ENCODE peak calls at places on chromosomes 4 and X, in five cellular contexts. M is mammary epithelial cell, P is cardiac fibroblast, R is right lobe of liver, B is AG09309. K is an unnamed sample.

GRCh38 chrX:147069926-147070325 is 255.4 kb upstream of the CXorf51A start:
- DNase-seq in R (no peak), P (peak; percentile 36), M (no peak), B (no peak), K (no peak)

GRCh38 chrX:76428243-76429130 is 977 bp downstream of the MAGEE1 start:
- DNase-seq in P (no peak), B (no peak), R (peak; percentile 55), M (peak; percentile 1), K (no peak)

GRCh38 chr4:67522851-67523671 is 22.2 kb downstream of the CENPC start:
- DNase-seq in B (no peak), P (peak; percentile 63), R (no peak), M (no peak), K (peak; percentile 23)

GRCh38 chr4:16457944-16458343 is 231.7 kb upstream of the TAPT1 start:
- DNase-seq in B (no peak), M (no peak), R (no peak), P (peak; percentile 50), K (no peak)

GRCh38 chrX:17464196-17464595 is 89.2 kb downstream of the NHS start:
- DNase-seq in R (no peak), B (peak; percentile 18), P (peak; percentile 50), M (peak; percentile 77), K (peak; percentile 19)

GRCh38 chr4:47419296-47419695 is 44.2 kb downstream of the COMMD8 start:
- DNase-seq in R (no peak), P (no peak), M (no peak), B (no peak), K (no peak)

GRCh38 chr4:1072830-1073446 is 40.4 kb downstream of the RNF212 start:
- DNase-seq in P (peak; percentile 69), B (peak; percentile 11), M (peak; percentile 55), R (no peak), K (peak; percentile 59)

GRCh38 chr4:1458581-1458980 is 52.3 kb upstream of the NKX1-1 start:
- DNase-seq in R (no peak), P (no peak), B (no peak), M (no peak), K (no peak)

GRCh38 chr4:41095973-41096372 is 118.4 kb downstream of the APBB2 start:
- DNase-seq in M (peak; percentile 86), R (no peak), B (peak; percentile 20), P (peak; percentile 79), K (peak; percentile 62)

GRCh38 chr4:148017801-148018200 is 285.9 kb downstream of the ARHGAP10 start:
- DNase-seq in B (no peak), M (no peak), P (peak; percentile 57), R (no peak), K (no peak)

GRCh38 chr4:8117278-8117682 is 41.3 kb downstream of the ABLIM2 start:
- DNase-seq in B (no peak), P (peak; percentile 50), M (peak; percentile 6), R (peak; percentile 46), K (no peak)

GRCh38 chr4:24321151-24321550 is 263.2 kb downstream of the DHX15 start:
- DNase-seq in P (peak; percentile 55), M (no peak), B (peak; percentile 52), R (no peak), K (peak; percentile 81)

GRCh38 chrX:76971393-76972376 is 475.5 kb upstream of the FGF16 start:
- DNase-seq in P (no peak), R (no peak), B (no peak), M (no peak), K (no peak)

GRCh38 chrX:153969904-153970397 is 1.7 kb downstream of the HCFC1 start:
- DNase-seq in P (peak; percentile 32), R (peak; percentile 55), M (peak; percentile 20), B (no peak), K (peak; percentile 46)

GRCh38 chrX:21932277-21932996 is 8.1 kb upstream of the SMS start:
- DNase-seq in M (peak; percentile 89), P (peak; percentile 90), B (peak; percentile 80), R (no peak), K (peak; percentile 91)

GRCh38 chr4:95957054-95957453 is 117.2 kb downstream of the PDHA2 start:
- DNase-seq in R (no peak), M (peak; percentile 60), B (no peak), P (peak; percentile 86), K (no peak)

GRCh38 chr4:9947168-9948062 is 73.9 kb downstream of the SLC2A9 start:
- DNase-seq in M (no peak), B (no peak), P (no peak), R (no peak), K (no peak)

GRCh38 chrX:71282514-71283408 is 674 bp upstream of the NONO start:
- DNase-seq in B (no peak), M (peak; percentile 47), P (peak; percentile 68), R (no peak), K (no peak)

GRCh38 chr4:140980426-140981200 is 152.7 kb downstream of the RNF150 start:
- DNase-seq in P (no peak), R (no peak), M (no peak), B (no peak), K (no peak)

GRCh38 chr4:152328595-152328994 is 207.3 kb downstream of the FBXW7 start:
- DNase-seq in M (peak; percentile 88), B (peak; percentile 57), P (peak; percentile 21), R (no peak), K (no peak)

GRCh38 chr4:102094474-102094873 is 250.8 kb downstream of the SLC39A8 start:
- DNase-seq in M (no peak), P (no peak), B (no peak), R (no peak), K (no peak)

GRCh38 chr4:10656988-10657387 is 27.6 kb downstream of the CLNK start:
- DNase-seq in B (no peak), P (no peak), R (no peak), M (peak; percentile 81), K (peak; percentile 50)

GRCh38 chr4:151418856-151419255 is 9.9 kb downstream of the FHIP1A start:
- DNase-seq in P (no peak), M (peak; percentile 55), B (no peak), R (no peak), K (no peak)

GRCh38 chr4:14888790-14889189 is 113.5 kb upstream of the CPEB2 start:
- DNase-seq in M (peak; percentile 88), B (no peak), R (no peak), P (peak; percentile 9), K (no peak)

GRCh38 chr4:155025762-155026457 is 182.5 kb upstream of the NPY2R start:
- DNase-seq in M (peak; percentile 36), B (no peak), R (no peak), P (peak; percentile 81), K (peak; percentile 33)
- TF ChIP-seq CTCF in M (peak; percentile 43), B (peak; percentile 29), R (peak; percentile 45), P (peak; percentile 72), K (peak; percentile 53)

DNA sequence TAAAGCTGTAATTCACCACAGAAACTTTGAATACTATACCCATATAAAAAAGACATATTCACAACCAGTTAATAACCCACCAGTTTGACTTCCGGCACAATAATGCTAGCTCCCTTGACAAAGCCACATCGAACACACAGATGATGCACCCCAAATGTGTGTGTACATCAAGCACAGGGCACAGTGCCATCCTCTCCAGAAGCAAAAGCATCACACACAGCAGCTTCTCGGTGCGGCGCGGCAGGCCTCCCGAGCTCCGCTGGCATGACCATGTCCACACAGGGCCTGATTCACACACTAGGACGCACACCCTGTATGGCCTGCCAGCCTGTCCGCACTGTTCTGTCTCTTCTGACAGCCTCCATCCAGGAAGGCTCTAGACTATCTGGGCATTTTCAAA is 88.0 kb downstream of the LEF1 start:
- DNase-seq in B (no peak), M (no peak), P (no peak), R (no peak), K (no peak)
- H3K4me3 ChIP-seq in B (no peak overlapping the region), M (no peak overlapping the region), P (no peak overlapping the region), R (no peak overlapping the region), K (no peak overlapping the region)

GRCh38 chrX:103629295-103630170 is 758 bp downstream of the TCEAL1 start:
- DNase-seq in P (peak; percentile 60), R (peak; percentile 70), B (peak; percentile 31), M (peak; percentile 46), K (peak; percentile 79)
- TF ChIP-seq CTCF in P (peak; percentile 50), R (peak; percentile 32), B (peak; percentile 69), M (peak; percentile 14), K (peak; percentile 65)

GRCh38 chr4:165458451-165458850 is 79.6 kb downstream of the CPE start:
- DNase-seq in B (no peak), R (no peak), P (no peak), M (no peak), K (no peak)
- H3K4me3 ChIP-seq in B (no peak overlapping the region), R (no peak overlapping the region), P (no peak overlapping the region), M (no peak overlapping the region), K (no peak overlapping the region)

GRCh38 chrX:16445166-16445752 is 204.7 kb upstream of the S100G start:
- DNase-seq in M (peak; percentile 20), B (no peak), R (no peak), P (peak; percentile 47), K (peak; percentile 27)
- TF ChIP-seq CTCF in M (peak; percentile 87), B (peak; percentile 85), R (peak; percentile 74), P (peak; percentile 60), K (peak; percentile 73)

GRCh38 chr4:54224960-54225670 is 4.0 kb upstream of the PDGFRA start:
- DNase-seq in P (no peak), R (no peak), B (no peak), M (no peak), K (no peak)
- H3K4me3 ChIP-seq in P (no peak overlapping the region), R (no peak overlapping the region), B (no peak overlapping the region), M (no peak overlapping the region), K (no peak overlapping the region)

DNA sequence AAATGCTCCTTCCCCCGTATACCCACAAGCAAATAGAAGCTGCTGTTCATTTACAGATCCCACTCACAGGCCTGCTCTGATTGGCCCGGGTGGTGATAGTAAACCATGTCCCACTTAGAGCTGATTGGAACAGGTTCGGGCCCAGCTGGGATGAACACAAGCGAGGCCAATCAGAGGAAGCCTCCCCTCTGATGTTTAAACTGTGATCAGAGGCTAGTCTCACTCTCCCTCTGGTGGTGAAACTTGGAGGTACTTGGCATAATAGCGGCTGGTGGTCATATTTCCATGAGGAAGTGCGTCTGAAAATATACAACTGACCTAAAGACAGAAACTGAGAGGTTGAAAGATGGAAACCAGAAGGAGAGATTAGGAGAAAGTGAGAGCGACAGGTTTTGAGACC is 51.5 kb upstream of the TRPC3 start:
- DNase-seq in B (no peak), M (no peak), P (peak; percentile 46), R (no peak), K (no peak)
- TF ChIP-seq CTCF in B (peak; percentile 30), M (peak; percentile 39), P (peak; percentile 48), R (no peak), K (peak; percentile 38)

DNA sequence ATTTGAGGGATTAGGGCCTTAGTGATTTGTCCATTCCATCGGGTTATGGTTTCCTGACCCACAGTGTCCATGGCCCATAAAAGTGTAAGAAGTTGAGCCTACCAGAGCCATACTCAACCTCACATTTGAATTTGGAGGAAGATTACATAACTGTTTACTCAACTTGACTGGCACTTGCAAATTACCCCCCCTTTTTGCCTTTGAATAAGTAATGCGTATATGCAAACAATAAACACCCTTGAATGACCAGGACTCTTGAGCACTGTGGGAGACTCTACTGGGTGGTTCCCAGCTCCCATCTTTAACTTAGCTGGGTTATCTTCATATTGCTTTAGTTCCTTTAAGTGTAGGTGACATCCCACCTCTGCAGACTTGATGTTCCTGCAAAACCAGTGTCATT is 30.6 kb upstream of the STIM2 start:
- DNase-seq in B (no peak), P (no peak), M (no peak), R (no peak), K (no peak)
- H3K4me3 ChIP-seq in B (no peak overlapping the region), P (no peak overlapping the region), M (no peak overlapping the region), R (no peak overlapping the region), K (no peak overlapping the region)

GRCh38 chrX:97452283-97452682 is 568.6 kb downstream of the RPA4 start:
- DNase-seq in P (no peak), R (no peak), M (no peak), B (no peak), K (no peak)

GRCh38 chrX:97446298-97446882 is 562.7 kb downstream of the RPA4 start:
- DNase-seq in P (peak; percentile 17), R (no peak), B (no peak), M (no peak), K (peak; percentile 5)
- TF ChIP-seq CTCF in P (peak; percentile 31), R (peak; percentile 22), B (no peak), M (peak; percentile 25), K (peak; percentile 3)

K was measured in astrocyte of the spinal cord.